ENCODE peak calls at places on chromosomes 7 and 10, in eight cellular contexts. G, Z, Q, U, K, O, W and T are unnamed samples.

GRCh38 chr10:79401015-79401921 is 44.2 kb downstream of the ZCCHC24 start:
- DNase-seq in G (no peak), Z (no peak), Q (no peak), U (peak; percentile 26), K (peak; percentile 81), O (no peak), W (no peak), T (no peak)

GRCh38 chr7:16811555-16811954 is 6.8 kb upstream of the AGR2 start:
- DNase-seq in G (no peak), Z (no peak), Q (no peak), U (no peak), K (peak; percentile 45), O (no peak), W (peak; percentile 69), T (peak; percentile 53)

GRCh38 chr10:129694633-129695356 is 227.8 kb downstream of the MGMT start:
- DNase-seq in G (no peak), Z (no peak), Q (no peak), U (no peak), K (no peak), O (no peak), W (no peak), T (no peak)

GRCh38 chr7:41224063-41224763 is 478.7 kb downstream of the INHBA start:
- DNase-seq in G (no peak), Z (no peak), Q (no peak), U (no peak), K (peak; percentile 57), O (no peak), W (peak; percentile 91), T (no peak)

GRCh38 chr7:128742206-128742605 is 3.0 kb downstream of the CALU start:
- DNase-seq in G (no peak), Z (no peak), Q (no peak), U (no peak), K (peak; percentile 63), O (no peak), W (peak; percentile 77), T (no peak)

GRCh38 chr10:112581921-112582320 is 134.9 kb downstream of the VTI1A start:
- DNase-seq in G (no peak), Z (no peak), Q (no peak), U (no peak), K (no peak), O (no peak), W (no peak), T (no peak)

GRCh38 chr10:35495521-35496238 is 109.5 kb upstream of the GJD4 start:
- DNase-seq in G (peak; percentile 13), Z (no peak), Q (peak; percentile 22), U (no peak), K (peak; percentile 20), O (no peak), W (no peak), T (no peak)

GRCh38 chr10:34236927-34237326 is 578.2 kb downstream of the PARD3 start:
- DNase-seq in G (no peak), Z (no peak), Q (no peak), U (no peak), K (peak; percentile 32), O (no peak), W (peak; percentile 12), T (no peak)

GRCh38 chr10:69728335-69728861 is 73.3 kb upstream of the COL13A1 start:
- DNase-seq in G (no peak), Z (no peak), Q (no peak), U (peak; percentile 6), K (peak; percentile 54), O (no peak), W (peak; percentile 93), T (no peak)

GRCh38 chr10:48238826-48239520 is 35.5 kb downstream of the FRMPD2 start:
- DNase-seq in G (no peak), Z (no peak), Q (no peak), U (no peak), K (no peak), O (no peak), W (no peak), T (no peak)

GRCh38 chr10:17737021-17737965 is 14.7 kb upstream of the TMEM236 start:
- DNase-seq in G (peak; percentile 32), Z (peak; percentile 37), Q (peak; percentile 54), U (no peak), K (peak; percentile 17), O (no peak), W (peak; percentile 69), T (no peak)

GRCh38 chr10:22434521-22434920 is 89.2 kb downstream of the SPAG6 start:
- DNase-seq in G (no peak), Z (no peak), Q (no peak), U (no peak), K (no peak), O (no peak), W (peak; percentile 25), T (no peak)

GRCh38 chr10:80046629-80047441 is 31.6 kb upstream of the TMEM254 start:
- DNase-seq in G (peak; percentile 69), Z (peak; percentile 82), Q (peak; percentile 62), U (peak; percentile 78), K (peak; percentile 49), O (peak; percentile 82), W (peak; percentile 73), T (peak; percentile 10)

GRCh38 chr7:141221007-141221612 is 147.2 kb downstream of the TMEM178B start:
- DNase-seq in G (peak; percentile 14), Z (no peak), Q (peak; percentile 14), U (no peak), K (no peak), O (no peak), W (peak; percentile 14), T (no peak)

GRCh38 chr7:149837620-149838223 is 453 bp upstream of the ZNF862 start:
- DNase-seq in G (no peak), Z (no peak), Q (no peak), U (no peak), K (no peak), O (no peak), W (no peak), T (no peak)

GRCh38 chr7:151062399-151063211 is 3.2 kb downstream of the SLC4A2 start:
- DNase-seq in G (no peak), Z (peak; percentile 91), Q (no peak), U (no peak), K (no peak), O (no peak), W (peak; percentile 71), T (no peak)

GRCh38 chr10:70649526-70649925 is 22.8 kb upstream of the ADAMTS14 start:
- DNase-seq in G (no peak), Z (no peak), Q (no peak), U (no peak), K (peak; percentile 88), O (peak; percentile 20), W (peak; percentile 96), T (no peak)

GRCh38 chr10:93488956-93489528 is 6.9 kb upstream of the MYOF start:
- DNase-seq in G (no peak), Z (no peak), Q (no peak), U (no peak), K (no peak), O (no peak), W (no peak), T (no peak)